ENCODE peak calls at places on chromosomes 3 and 15, in four cellular contexts. S, Q, H and T are unnamed samples.

GRCh38 chr3:122969585-122970453 is 57.7 kb downstream of the SEMA5B start:
- DNase-seq in Q (peak), H (no peak), S (peak), T (peak)

GRCh38 chr3:129224984-129225393 is 24.4 kb upstream of the COPG1 start:
- DNase-seq in Q (peak), S (peak), H (peak), T (peak)

GRCh38 chr15:31045606-31046005 is 54.2 kb upstream of the MTMR10 start:
- DNase-seq in S (no peak), Q (no peak), H (no peak), T (no peak)

GRCh38 chr15:82680200-82681102 is 29.2 kb downstream of the AP3B2 start:
- DNase-seq in S (peak), H (no peak), Q (peak), T (peak)

GRCh38 chr3:143571548-143571947 is 276.7 kb downstream of the SLC9A9 start:
- DNase-seq in H (no peak), S (no peak), Q (no peak), T (no peak)

GRCh38 chr15:71800835-71801745 is 9.3 kb upstream of the NR2E3 start:
- DNase-seq in H (peak), Q (peak), S (peak), T (no peak)

GRCh38 chr15:71747128-71748083 is 62.9 kb upstream of the NR2E3 start:
- DNase-seq in Q (no peak), S (peak), H (no peak), T (no peak)

GRCh38 chr3:140955645-140956044 is 14.0 kb downstream of the SLC25A36 start:
- DNase-seq in S (no peak), H (no peak), Q (no peak), T (no peak)

GRCh38 chr3:191502583-191502982 is 41.6 kb downstream of the PYDC2 start:
- DNase-seq in S (peak), Q (no peak), H (no peak), T (no peak)

GRCh38 chr15:25416693-25417092 is 22.1 kb downstream of the UBE3A start:
- DNase-seq in H (no peak), S (no peak), Q (peak), T (no peak)

GRCh38 chr15:39028069-39028468 is 463.5 kb upstream of the RASGRP1 start:
- DNase-seq in S (peak), Q (peak), H (no peak), T (peak)

GRCh38 chr3:130390079-130390478 is 44.6 kb downstream of the COL6A5 start:
- DNase-seq in Q (no peak), H (no peak), S (peak), T (no peak)

GRCh38 chr3:158703566-158703965 is 28.7 kb downstream of the RARRES1 start:
- DNase-seq in Q (no peak), S (no peak), H (no peak), T (no peak)
- H3K27ac ChIP-seq in Q (no peak), S (peak), H (no peak), T (no peak)

GRCh38 chr3:31277582-31277981 is 255.1 kb upstream of the STT3B start:
- DNase-seq in S (no peak), Q (no peak), H (no peak), T (no peak)

GRCh38 chr3:31275038-31275562 is 257.6 kb upstream of the STT3B start:
- DNase-seq in Q (no peak), S (peak), H (no peak), T (no peak)

GRCh38 chr3:31275583-31275982 is 257.1 kb upstream of the STT3B start:
- DNase-seq in Q (no peak), H (no peak), S (peak), T (no peak)

GRCh38 chr3:31278532-31278931 is 254.2 kb upstream of the STT3B start:
- DNase-seq in Q (no peak), H (no peak), S (no peak), T (no peak)

GRCh38 chr3:31274406-31275024 is 258.2 kb upstream of the STT3B start:
- DNase-seq in S (no peak), H (no peak), Q (no peak), T (no peak)
- H3K27ac ChIP-seq in S (peak), H (no peak), Q (no peak), T (no peak)

GRCh38 chr15:67241132-67241855 is 13.2 kb downstream of the AAGAB start:
- DNase-seq in Q (no peak), S (no peak), H (no peak), T (no peak)
- H3K27ac ChIP-seq in Q (no peak), S (no peak), H (no peak), T (no peak)

GRCh38 chr3:9387322-9387655 is 10.1 kb upstream of the SETD5 start:
- DNase-seq in S (no peak), H (no peak), Q (no peak), T (no peak)

GRCh38 chr3:9384141-9384828 is 13.1 kb upstream of the SETD5 start:
- DNase-seq in H (no peak), S (no peak), Q (no peak), T (no peak)

GRCh38 chr3:9385209-9385936 is 12.0 kb upstream of the SETD5 start:
- DNase-seq in S (no peak), H (no peak), Q (no peak), T (no peak)

GRCh38 chr3:9386501-9387321 is 10.7 kb upstream of the SETD5 start:
- DNase-seq in Q (no peak), H (no peak), S (no peak), T (no peak)

DNA sequence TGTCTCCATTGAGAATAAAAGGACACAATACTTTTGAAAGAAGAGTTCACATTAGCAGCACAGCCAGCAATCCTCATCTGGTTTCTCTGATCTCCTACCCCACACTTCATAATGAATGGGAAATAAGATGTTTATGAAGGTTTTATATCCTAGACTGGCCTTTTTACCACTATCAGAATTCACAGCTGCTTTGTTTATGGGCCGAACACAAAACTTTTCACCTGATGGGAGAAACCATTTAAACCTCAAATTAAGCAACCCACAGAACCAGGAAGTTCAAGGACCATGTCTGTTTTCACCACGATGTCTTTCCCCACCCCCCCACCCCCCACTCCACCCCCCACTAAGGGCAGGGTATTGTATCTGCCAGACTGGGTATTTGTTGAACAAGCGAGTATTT is 11.4 kb upstream of the SETD5 start:
- DNase-seq in Q (no peak), S (no peak), H (no peak), T (no peak)
- H3K27ac ChIP-seq in Q (no peak), S (no peak), H (no peak), T (no peak)

GRCh38 chr3:196140224-196140623 is 58.3 kb upstream of the TFRC start:
- DNase-seq in S (no peak), Q (peak), H (no peak), T (no peak)

GRCh38 chr3:196141866-196142673 is 60.2 kb upstream of the TFRC start:
- DNase-seq in S (peak), Q (peak), H (no peak), T (no peak)

GRCh38 chr3:196141052-196141865 is 59.4 kb upstream of the TFRC start:
- DNase-seq in Q (no peak), H (no peak), S (no peak), T (no peak)

GRCh38 chr3:196138464-196138863 is 56.6 kb upstream of the TFRC start:
- DNase-seq in Q (no peak), S (no peak), H (no peak), T (no peak)

GRCh38 chr3:196138927-196139680 is 57.2 kb upstream of the TFRC start:
- DNase-seq in Q (no peak), S (no peak), H (no peak), T (no peak)
- H3K27ac ChIP-seq in Q (no peak), S (no peak), H (no peak), T (no peak)

GRCh38 chr3:13566769-13567310 is 17.9 kb downstream of the FBLN2 start:
- DNase-seq in Q (no peak), H (no peak), S (no peak), T (no peak)

GRCh38 chr3:13564751-13565560 is 16.0 kb downstream of the FBLN2 start:
- DNase-seq in Q (no peak), H (no peak), S (no peak), T (no peak)

GRCh38 chr3:13566462-13566748 is 17.5 kb downstream of the FBLN2 start:
- DNase-seq in H (no peak), Q (no peak), S (no peak), T (no peak)

GRCh38 chr3:13563911-13564310 is 15.0 kb downstream of the FBLN2 start:
- DNase-seq in S (no peak), Q (no peak), H (no peak), T (peak)

GRCh38 chr3:13565581-13566461 is 16.9 kb downstream of the FBLN2 start:
- DNase-seq in S (no peak), H (no peak), Q (no peak), T (no peak)
- H3K27ac ChIP-seq in S (no peak), H (no peak), Q (no peak), T (peak)

GRCh38 chr3:30611613-30612421 is 5.4 kb downstream of the TGFBR2 start:
- DNase-seq in H (no peak), Q (no peak), S (peak), T (no peak)
- H3K27ac ChIP-seq in H (no peak), Q (no peak), S (peak), T (peak)

GRCh38 chr3:172102123-172102882 is 62.9 kb downstream of the FNDC3B start:
- DNase-seq in H (no peak), S (no peak), Q (peak), T (no peak)

GRCh38 chr3:172106037-172106559 is 66.7 kb downstream of the FNDC3B start:
- DNase-seq in S (no peak), Q (no peak), H (no peak), T (no peak)

GRCh38 chr3:172102883-172103310 is 63.5 kb downstream of the FNDC3B start:
- DNase-seq in H (no peak), Q (no peak), S (no peak), T (no peak)

GRCh38 chr3:172104471-172105072 is 65.2 kb downstream of the FNDC3B start:
- DNase-seq in S (no peak), Q (peak), H (no peak), T (peak)

DNA sequence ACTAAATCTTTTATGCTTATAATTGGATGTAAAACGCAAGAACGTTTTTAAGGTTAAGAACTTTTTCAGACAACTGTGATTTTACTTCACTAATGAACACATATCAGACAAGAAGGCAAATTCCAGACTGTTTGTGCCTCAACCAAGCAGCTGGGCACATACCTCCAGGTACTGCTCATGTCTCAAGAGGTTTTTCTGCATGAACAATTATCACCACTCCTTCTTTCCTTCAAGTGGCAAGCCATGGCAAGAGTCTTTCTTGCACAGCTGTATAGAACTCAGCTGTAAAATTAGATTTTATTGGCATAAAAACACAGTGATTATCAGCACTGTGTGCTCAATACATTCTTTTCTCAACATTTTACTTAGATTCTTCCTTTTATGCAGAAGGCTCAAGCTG is 64.3 kb downstream of the FNDC3B start:
- DNase-seq in H (no peak), S (no peak), Q (peak), T (no peak)
- H3K27ac ChIP-seq in H (no peak), S (no peak), Q (peak), T (no peak)

GRCh38 chr3:38549082-38549481 is 52.9 kb downstream of the EXOG start:
- DNase-seq in H (no peak), S (no peak), Q (no peak), T (no peak)

GRCh38 chr3:38551026-38551832 is 55.1 kb downstream of the EXOG start:
- DNase-seq in H (no peak), Q (no peak), S (no peak), T (no peak)

GRCh38 chr3:38548154-38548931 is 52.2 kb downstream of the EXOG start:
- DNase-seq in Q (peak), S (peak), H (no peak), T (no peak)

GRCh38 chr3:38549957-38550840 is 54.1 kb downstream of the EXOG start:
- DNase-seq in S (no peak), Q (no peak), H (no peak), T (no peak)

GRCh38 chr3:38549486-38549885 is 53.3 kb downstream of the EXOG start:
- DNase-seq in S (no peak), Q (no peak), H (no peak), T (no peak)
- H3K27ac ChIP-seq in S (no peak), Q (no peak), H (no peak), T (peak)